ENCODE peak calls at places on chromosomes 11 and 22, in eight cellular contexts. L is AG08396; P is NCI-H1092 treated with DMSO at 0.1 percent for 48 hours; E is Kasumi-1; N is AG20443; M is stimulated activated CD8-positive, alpha-beta memory T cell treated with anti-CD3 and anti-CD28 coated beads, Interleukin-7, amount 100 ng/mL, for 1 hour; J is GM12891; R is SK-N-SH. B is an unnamed sample.

GRCh38 chr11:10908215-10908990 is 50.5 kb upstream of the ZBED5 start:
- DNase-seq in L (peak), M (no peak), E (no peak), J (no peak), P (no peak), N (peak), R (no peak), B (no peak)

GRCh38 chr11:62472063-62472884 is 53.4 kb downstream of the SCGB1A1 start:
- DNase-seq in P (no peak), L (peak), M (no peak), N (peak), E (no peak), J (no peak), R (peak), B (no peak)

GRCh38 chr22:29609139-29609538 is 5.7 kb downstream of the NF2 start:
- DNase-seq in R (no peak), J (no peak), P (no peak), E (no peak), L (no peak), M (no peak), N (no peak), B (no peak)

GRCh38 chr11:70687716-70688115 is 289.4 kb downstream of the CTTN start:
- DNase-seq in L (no peak), J (no peak), N (no peak), R (no peak), E (no peak), M (no peak), P (no peak), B (no peak)

GRCh38 chr11:78973833-78974232 is 399.2 kb upstream of the NARS2 start:
- DNase-seq in N (no peak), J (no peak), E (no peak), L (no peak), R (no peak), P (no peak), M (no peak), B (no peak)

GRCh38 chr22:40178417-40179409 is 988 bp downstream of the TNRC6B start:
- DNase-seq in J (no peak), E (peak), P (peak), R (peak), L (no peak), M (no peak), N (no peak), B (no peak)

GRCh38 chr11:117919326-117920275 is 9.6 kb downstream of the TMPRSS13 start:
- DNase-seq in P (no peak), M (no peak), R (no peak), E (no peak), J (no peak), L (no peak), N (no peak), B (no peak)

GRCh38 chr11:126109941-126110731 is 47.5 kb upstream of the CDON start:
- DNase-seq in E (no peak), R (no peak), P (no peak), N (peak), M (no peak), L (no peak), J (no peak), B (no peak)

GRCh38 chr11:93267383-93267782 is 63.2 kb upstream of the DEUP1 start:
- DNase-seq in N (no peak), R (no peak), M (no peak), E (no peak), J (no peak), L (no peak), P (no peak), B (no peak)

GRCh38 chr22:42977574-42977973 is 37.4 kb downstream of the PACSIN2 start:
- DNase-seq in L (no peak), P (no peak), E (peak), N (no peak), J (no peak), M (no peak), R (no peak), B (no peak)

GRCh38 chr11:131584694-131585592 is 214.5 kb downstream of the NTM start:
- DNase-seq in N (no peak), R (peak), E (no peak), J (no peak), P (no peak), L (no peak), M (no peak), B (no peak)

GRCh38 chr11:2359557-2359956 is 17.6 kb upstream of the CD81 start:
- DNase-seq in P (no peak), N (no peak), M (no peak), E (no peak), R (no peak), J (no peak), L (no peak), B (no peak)

GRCh38 chr11:43268786-43269185 is 43.0 kb upstream of the API5 start:
- DNase-seq in E (no peak), M (no peak), P (peak), N (no peak), J (no peak), L (no peak), R (peak), B (no peak)

GRCh38 chr11:11152877-11153276 is 200.2 kb downstream of the CSNK2A3 start:
- DNase-seq in R (no peak), N (no peak), J (no peak), E (no peak), P (no peak), M (no peak), L (no peak), B (no peak)

GRCh38 chr22:45777046-45777851 is 105.6 kb downstream of the ATXN10 start:
- DNase-seq in N (no peak), L (no peak), R (no peak), E (no peak), J (no peak), M (no peak), P (no peak), B (no peak)

GRCh38 chr11:134126197-134126822 is 57.4 kb downstream of the JAM3 start:
- DNase-seq in R (peak), N (peak), P (no peak), J (no peak), L (peak), E (no peak), M (no peak), B (no peak)

GRCh38 chr11:119651802-119652584 is 77.0 kb downstream of the NECTIN1 start:
- DNase-seq in R (no peak), M (no peak), P (no peak), J (no peak), E (no peak), L (no peak), N (no peak), B (no peak)

GRCh38 chr11:122659676-122660571 is 4.4 kb downstream of the UBASH3B start:
- DNase-seq in N (no peak), R (no peak), E (no peak), J (no peak), P (peak), M (no peak), L (no peak), B (no peak)

GRCh38 chr11:26268980-26269660 is 62.8 kb upstream of the ANO3 start:
- DNase-seq in M (no peak), N (no peak), P (no peak), L (no peak), J (no peak), E (no peak), R (no peak), B (no peak)

GRCh38 chr11:44826922-44827643 is 100.3 kb downstream of the TSPAN18 start:
- DNase-seq in P (no peak), J (no peak), N (no peak), R (no peak), M (no peak), L (no peak), E (no peak), B (no peak)

GRCh38 chr11:65444314-65445051 is 21.9 kb downstream of the NEAT1 start:
- DNase-seq in L (no peak), J (no peak), R (no peak), E (no peak), P (no peak), M (no peak), N (no peak), B (no peak)

GRCh38 chr11:65487467-65488272 is 11.2 kb upstream of the MALAT1 start:
- DNase-seq in P (peak), L (peak), R (peak), M (no peak), N (peak), E (peak), J (no peak), B (peak)

GRCh38 chr11:117443269-117444186 is 115.9 kb downstream of the CEP164 start:
- DNase-seq in E (peak), L (peak), N (peak), J (no peak), R (peak), M (no peak), P (peak), B (peak)

GRCh38 chr11:16776716-16777115 is 38.3 kb downstream of the C11orf58 start:
- DNase-seq in N (peak), M (no peak), P (no peak), R (no peak), E (no peak), J (no peak), L (no peak), B (no peak)